ENCODE peak calls at places on chromosomes 4 and X, in seven cellular contexts. One of them, this sample, is unnamed.

GRCh38 chr4:186058253-186058979 is 10.5 kb upstream of the TLR3 start:
- DNase-seq in neural crest cell: no peak
- DNase-seq in astrocyte of the spinal cord: no peak
- DNase-seq in GM04504: no peak
- DNase-seq in stimulated activated CD4-positive, alpha-beta T cell treated with anti-CD3 and anti-CD28 coated beads, TNF-alpha, amount 100 ng/mL, for 1 hour: no peak
- DNase-seq in transverse colon: no peak
- DNase-seq in T-cell: no peak
- DNase-seq in this sample: no peak

GRCh38 chr4:152011469-152011868 is 250.7 kb upstream of the GATB start:
- DNase-seq in neural crest cell: no peak
- DNase-seq in T-cell: no peak
- DNase-seq in stimulated activated CD4-positive, alpha-beta T cell treated with anti-CD3 and anti-CD28 coated beads, TNF-alpha, amount 100 ng/mL, for 1 hour: no peak
- DNase-seq in astrocyte of the spinal cord: no peak
- DNase-seq in GM04504: no peak
- DNase-seq in transverse colon: no peak
- DNase-seq in this sample: peak; percentile 28

GRCh38 chr4:14264437-14264836 is 636.9 kb upstream of the BOD1L1 start:
- DNase-seq in neural crest cell: no peak
- DNase-seq in GM04504: no peak
- DNase-seq in transverse colon: no peak
- DNase-seq in T-cell: no peak
- DNase-seq in astrocyte of the spinal cord: no peak
- DNase-seq in stimulated activated CD4-positive, alpha-beta T cell treated with anti-CD3 and anti-CD28 coated beads, TNF-alpha, amount 100 ng/mL, for 1 hour: no peak
- DNase-seq in this sample: peak; percentile 2

GRCh38 chr4:53015681-53016080 is 153.6 kb downstream of the RASL11B start:
- DNase-seq in neural crest cell: peak; percentile 53
- DNase-seq in astrocyte of the spinal cord: peak; percentile 77
- DNase-seq in GM04504: peak; percentile 28
- DNase-seq in stimulated activated CD4-positive, alpha-beta T cell treated with anti-CD3 and anti-CD28 coated beads, TNF-alpha, amount 100 ng/mL, for 1 hour: no peak
- DNase-seq in T-cell: no peak
- DNase-seq in transverse colon: peak; percentile 24
- DNase-seq in this sample: peak; percentile 29

GRCh38 chr4:47525154-47525819 is 40.2 kb downstream of the ATP10D start:
- DNase-seq in stimulated activated CD4-positive, alpha-beta T cell treated with anti-CD3 and anti-CD28 coated beads, TNF-alpha, amount 100 ng/mL, for 1 hour: no peak
- DNase-seq in T-cell: no peak
- DNase-seq in neural crest cell: no peak
- DNase-seq in GM04504: peak; percentile 80
- DNase-seq in transverse colon: no peak
- DNase-seq in astrocyte of the spinal cord: peak; percentile 93
- DNase-seq in this sample: peak; percentile 84

GRCh38 chr4:177005801-177006230 is 213.1 kb upstream of the VEGFC start:
- DNase-seq in astrocyte of the spinal cord: peak; percentile 84
- DNase-seq in stimulated activated CD4-positive, alpha-beta T cell treated with anti-CD3 and anti-CD28 coated beads, TNF-alpha, amount 100 ng/mL, for 1 hour: no peak
- DNase-seq in GM04504: peak; percentile 59
- DNase-seq in transverse colon: no peak
- DNase-seq in T-cell: no peak
- DNase-seq in neural crest cell: no peak
- DNase-seq in this sample: peak; percentile 99

GRCh38 chr4:105679186-105679585 is 29.3 kb downstream of the INTS12 start:
- DNase-seq in transverse colon: peak; percentile 14
- DNase-seq in neural crest cell: no peak
- DNase-seq in stimulated activated CD4-positive, alpha-beta T cell treated with anti-CD3 and anti-CD28 coated beads, TNF-alpha, amount 100 ng/mL, for 1 hour: no peak
- DNase-seq in GM04504: no peak
- DNase-seq in astrocyte of the spinal cord: peak; percentile 30
- DNase-seq in T-cell: no peak
- DNase-seq in this sample: peak; percentile 2

GRCh38 chr4:123777297-123777859 is 380.8 kb downstream of the SPRY1 start:
- DNase-seq in neural crest cell: no peak
- DNase-seq in transverse colon: no peak
- DNase-seq in GM04504: no peak
- DNase-seq in astrocyte of the spinal cord: peak; percentile 17
- DNase-seq in T-cell: no peak
- DNase-seq in stimulated activated CD4-positive, alpha-beta T cell treated with anti-CD3 and anti-CD28 coated beads, TNF-alpha, amount 100 ng/mL, for 1 hour: no peak
- DNase-seq in this sample: peak; percentile 33

GRCh38 chr4:110865611-110866254 is 242.9 kb upstream of the PITX2 start:
- DNase-seq in astrocyte of the spinal cord: peak; percentile 75
- DNase-seq in stimulated activated CD4-positive, alpha-beta T cell treated with anti-CD3 and anti-CD28 coated beads, TNF-alpha, amount 100 ng/mL, for 1 hour: no peak
- DNase-seq in T-cell: no peak
- DNase-seq in GM04504: peak; percentile 73
- DNase-seq in transverse colon: no peak
- DNase-seq in neural crest cell: no peak
- DNase-seq in this sample: no peak

GRCh38 chr4:20711335-20711734 is 11.1 kb downstream of the PACRGL start:
- DNase-seq in astrocyte of the spinal cord: no peak
- DNase-seq in stimulated activated CD4-positive, alpha-beta T cell treated with anti-CD3 and anti-CD28 coated beads, TNF-alpha, amount 100 ng/mL, for 1 hour: no peak
- DNase-seq in neural crest cell: no peak
- DNase-seq in T-cell: no peak
- DNase-seq in GM04504: no peak
- DNase-seq in transverse colon: no peak
- DNase-seq in this sample: no peak

GRCh38 chrX:39677987-39678840 is 419.5 kb downstream of the BCOR start:
- DNase-seq in astrocyte of the spinal cord: no peak
- DNase-seq in stimulated activated CD4-positive, alpha-beta T cell treated with anti-CD3 and anti-CD28 coated beads, TNF-alpha, amount 100 ng/mL, for 1 hour: no peak
- DNase-seq in GM04504: no peak
- DNase-seq in neural crest cell: peak; percentile 30
- DNase-seq in transverse colon: no peak
- DNase-seq in T-cell: no peak
- DNase-seq in this sample: peak; percentile 73